ENCODE peak calls at places on chromosome 16, in six cellular contexts. B is choroid plexus epithelial cell, N is skeletal muscle cell, M is NCI-H1092 treated with DMSO at 0.1 percent for 48 hours, O is lower lobe of right lung, X is NCI-H2081 treated with DMSO at 0.1 percent for 48 hours. H is an unnamed sample.

GRCh38 chr16:57689772-57690558 is 4.6 kb upstream of the DRC7 start:
- DNase-seq in B (peak), N (no peak), M (no peak), O (no peak), X (no peak), H (no peak)

GRCh38 chr16:2966803-2967184 is 2.4 kb upstream of the PAQR4 start:
- DNase-seq in B (peak), N (no peak), M (no peak), O (peak), X (no peak), H (no peak)

GRCh38 chr16:16857603-16858283 is 478.8 kb downstream of the NPIPA7 start:
- DNase-seq in B (no peak), N (no peak), M (peak), O (no peak), X (no peak), H (no peak)

GRCh38 chr16:11258553-11259287 is 2.7 kb upstream of the SOCS1 start:
- DNase-seq in B (peak), N (no peak), M (no peak), O (peak), X (no peak), H (no peak)

GRCh38 chr16:80681436-80681835 is 123.0 kb downstream of the CDYL2 start:
- DNase-seq in B (no peak), N (no peak), M (no peak), O (no peak), X (no peak), H (no peak)

GRCh38 chr16:84059946-84060901 is 17.6 kb upstream of the SLC38A8 start:
- DNase-seq in B (no peak), N (no peak), M (no peak), O (no peak), X (no peak), H (no peak)

GRCh38 chr16:23435500-23435899 is 17.5 kb downstream of the COG7 start:
- DNase-seq in B (peak), N (peak), M (peak), O (peak), X (peak), H (peak)

GRCh38 chr16:81786321-81786720 is 7.2 kb downstream of the PLCG2 start:
- DNase-seq in B (peak), N (no peak), M (no peak), O (no peak), X (no peak), H (no peak)

GRCh38 chr16:9954181-9954580 is 228.0 kb downstream of the GRIN2A start:
- DNase-seq in B (no peak), N (no peak), M (no peak), O (no peak), X (no peak), H (no peak)

GRCh38 chr16:65833171-65833871 is 533.2 kb upstream of the CDH5 start:
- DNase-seq in B (peak), N (peak), M (no peak), O (no peak), X (no peak), H (no peak)

GRCh38 chr16:48373258-48374050 is 11.8 kb downstream of the SIAH1 start:
- DNase-seq in B (no peak), N (no peak), M (no peak), O (no peak), X (no peak), H (no peak)

GRCh38 chr16:88914750-88915368 is 48.4 kb upstream of the PABPN1L start:
- DNase-seq in B (peak), N (no peak), M (no peak), O (no peak), X (no peak), H (no peak)

GRCh38 chr16:46711106-46711769 is 21.8 kb downstream of the ORC6 start:
- DNase-seq in B (no peak), N (no peak), M (no peak), O (no peak), X (no peak), H (no peak)

GRCh38 chr16:9092282-9092962 is 978 bp downstream of the HAPSTR1 start:
- DNase-seq in B (no peak), N (no peak), M (peak), O (peak), X (no peak), H (peak)

GRCh38 chr16:77540656-77541055 is 105.8 kb upstream of the ADAMTS18 start:
- DNase-seq in B (peak), N (no peak), M (no peak), O (no peak), X (no peak), H (no peak)

GRCh38 chr16:84465154-84465553 is 39.3 kb downstream of the MEAK7 start:
- DNase-seq in B (no peak), N (no peak), M (no peak), O (no peak), X (no peak), H (no peak)